ENCODE peak calls at places on chromosomes 3 and 15, in eight cellular contexts. D is thoracic aorta; A is IMR-90; V is GM23248; O is psoas muscle; B is GM12878; Y is lower lobe of right lung; J is CD8-positive, alpha-beta memory T cell. N is an unnamed sample.

GRCh38 chr3:39550343-39550742 is 82.9 kb downstream of the MOBP start:
- DNase-seq in D (no peak), A (no peak), V (no peak), O (no peak), B (no peak), Y (no peak), J (no peak), N (no peak)

GRCh38 chr3:48715179-48715800 is 1.7 kb downstream of the IP6K2 start:
- DNase-seq in D (no peak), A (peak; percentile 69), V (peak; percentile 88), O (no peak), B (no peak), Y (no peak), J (no peak), N (no peak)

GRCh38 chr15:83207622-83208356 is at the start of gene HDGFL3:
- DNase-seq in D (no peak), A (peak; percentile 39), V (peak; percentile 79), O (peak; percentile 62), B (no peak), Y (peak; percentile 71), J (no peak), N (no peak)

GRCh38 chr3:167668651-167669050 is 14.9 kb upstream of the WDR49 start:
- DNase-seq in D (no peak), A (no peak), V (no peak), O (no peak), B (no peak), Y (no peak), J (no peak), N (no peak)

GRCh38 chr3:189927975-189928895 is 192.5 kb downstream of the P3H2 start:
- DNase-seq in D (no peak), A (no peak), V (peak; percentile 12), O (no peak), B (no peak), Y (no peak), J (no peak), N (no peak)

GRCh38 chr15:56215769-56216168 is 27.9 kb downstream of the RFX7 start:
- DNase-seq in D (no peak), A (peak; percentile 88), V (peak; percentile 71), O (no peak), B (no peak), Y (no peak), J (no peak), N (no peak)

GRCh38 chr3:122005033-122005565 is 16.9 kb downstream of the ILDR1 start:
- DNase-seq in D (no peak), A (no peak), V (no peak), O (no peak), B (peak; percentile 74), Y (no peak), J (no peak), N (no peak)

GRCh38 chr15:83745771-83746170 is 91.8 kb downstream of the ADAMTSL3 start:
- DNase-seq in D (no peak), A (no peak), V (no peak), O (no peak), B (no peak), Y (no peak), J (no peak), N (no peak)

GRCh38 chr3:53729130-53729529 is 117.1 kb downstream of the CHDH start:
- DNase-seq in D (no peak), A (no peak), V (peak; percentile 42), O (no peak), B (no peak), Y (no peak), J (no peak), N (no peak)

GRCh38 chr15:59268199-59268979 is 61.7 kb downstream of the LDHAL6B start:
- DNase-seq in D (no peak), A (peak; percentile 70), V (peak; percentile 76), O (no peak), B (no peak), Y (no peak), J (no peak), N (no peak)

GRCh38 chr3:188507244-188507720 is 353.3 kb downstream of the LPP start:
- DNase-seq in D (no peak), A (peak; percentile 97), V (peak; percentile 85), O (no peak), B (no peak), Y (peak; percentile 44), J (no peak), N (no peak)

GRCh38 chr3:35739964-35740527 is 100.7 kb downstream of the ARPP21 start:
- DNase-seq in D (no peak), A (no peak), V (no peak), O (no peak), B (no peak), Y (no peak), J (no peak), N (no peak)

GRCh38 chr3:135214400-135214799 is 419.3 kb downstream of the EPHB1 start:
- DNase-seq in D (no peak), A (no peak), V (no peak), O (no peak), B (no peak), Y (no peak), J (no peak), N (no peak)

GRCh38 chr3:52777959-52778805 is 783 bp downstream of the ITIH1 start:
- DNase-seq in D (peak; percentile 0), A (no peak), V (no peak), O (no peak), B (no peak), Y (peak; percentile 20), J (peak; percentile 24), N (no peak)

GRCh38 chr3:153829596-153830170 is 291.5 kb upstream of the ARHGEF26 start:
- DNase-seq in D (no peak), A (no peak), V (peak; percentile 4), O (no peak), B (no peak), Y (no peak), J (no peak), N (no peak)

GRCh38 chr15:60372223-60372622 is 25.6 kb downstream of the ANXA2 start:
- DNase-seq in D (no peak), A (no peak), V (peak; percentile 52), O (no peak), B (no peak), Y (no peak), J (no peak), N (no peak)

GRCh38 chr15:60372756-60373155 is 25.0 kb downstream of the ANXA2 start:
- DNase-seq in D (no peak), A (no peak), V (peak; percentile 45), O (no peak), B (no peak), Y (no peak), J (no peak), N (no peak)

GRCh38 chr15:60369696-60370095 is 28.1 kb downstream of the ANXA2 start:
- DNase-seq in D (no peak), A (no peak), V (no peak), O (no peak), B (no peak), Y (no peak), J (no peak), N (no peak)

GRCh38 chr15:60370804-60371700 is 26.7 kb downstream of the ANXA2 start:
- DNase-seq in D (peak; percentile 77), A (peak; percentile 99), V (peak; percentile 100), O (peak; percentile 69), B (no peak), Y (no peak), J (no peak), N (no peak)

GRCh38 chr15:60370105-60370803 is 27.5 kb downstream of the ANXA2 start:
- DNase-seq in D (no peak), A (no peak), V (peak; percentile 76), O (no peak), B (no peak), Y (no peak), J (no peak), N (no peak)
- H3K4me1 ChIP-seq in D (peaks cover 71% of the 10 kb centered on the region), A (peaks cover 29% of the 10 kb centered on the region), V (peaks cover 71% of the 10 kb centered on the region), O (peaks cover 52% of the 10 kb centered on the region), B (no peaks in the 10 kb centered on the region), Y (peaks cover 55% of the 10 kb centered on the region), J (no peaks in the 10 kb centered on the region), N (no peaks in the 10 kb centered on the region)

GRCh38 chr3:197244751-197245150 is 53.7 kb downstream of the DLG1 start:
- DNase-seq in D (no peak), A (no peak), V (no peak), O (no peak), B (no peak), Y (no peak), J (no peak), N (no peak)
- H3K9me3 ChIP-seq in D (peaks cover 33% of the 10 kb centered on the region), A (peaks cover 31% of the 10 kb centered on the region), V (peaks cover 15% of the 10 kb centered on the region), O (peaks cover 37% of the 10 kb centered on the region), B (peaks cover 53% of the 10 kb centered on the region), Y (peaks cover 57% of the 10 kb centered on the region), J (peaks cover 28% of the 10 kb centered on the region), N (peaks cover 2% of the 10 kb centered on the region)

GRCh38 chr3:65666426-65667091 is 372.2 kb downstream of the MAGI1 start:
- DNase-seq in D (no peak), A (peak; percentile 61), V (peak; percentile 30), O (no peak), B (no peak), Y (no peak), J (no peak), N (no peak)

GRCh38 chr3:65671004-65671403 is 367.7 kb downstream of the MAGI1 start:
- DNase-seq in D (no peak), A (no peak), V (peak; percentile 15), O (no peak), B (no peak), Y (no peak), J (no peak), N (no peak)

GRCh38 chr3:65672071-65672470 is 366.6 kb downstream of the MAGI1 start:
- DNase-seq in D (no peak), A (no peak), V (no peak), O (no peak), B (no peak), Y (no peak), J (no peak), N (no peak)

GRCh38 chr3:65667963-65668362 is 370.8 kb downstream of the MAGI1 start:
- DNase-seq in D (no peak), A (no peak), V (no peak), O (no peak), B (no peak), Y (no peak), J (no peak), N (no peak)

DNA sequence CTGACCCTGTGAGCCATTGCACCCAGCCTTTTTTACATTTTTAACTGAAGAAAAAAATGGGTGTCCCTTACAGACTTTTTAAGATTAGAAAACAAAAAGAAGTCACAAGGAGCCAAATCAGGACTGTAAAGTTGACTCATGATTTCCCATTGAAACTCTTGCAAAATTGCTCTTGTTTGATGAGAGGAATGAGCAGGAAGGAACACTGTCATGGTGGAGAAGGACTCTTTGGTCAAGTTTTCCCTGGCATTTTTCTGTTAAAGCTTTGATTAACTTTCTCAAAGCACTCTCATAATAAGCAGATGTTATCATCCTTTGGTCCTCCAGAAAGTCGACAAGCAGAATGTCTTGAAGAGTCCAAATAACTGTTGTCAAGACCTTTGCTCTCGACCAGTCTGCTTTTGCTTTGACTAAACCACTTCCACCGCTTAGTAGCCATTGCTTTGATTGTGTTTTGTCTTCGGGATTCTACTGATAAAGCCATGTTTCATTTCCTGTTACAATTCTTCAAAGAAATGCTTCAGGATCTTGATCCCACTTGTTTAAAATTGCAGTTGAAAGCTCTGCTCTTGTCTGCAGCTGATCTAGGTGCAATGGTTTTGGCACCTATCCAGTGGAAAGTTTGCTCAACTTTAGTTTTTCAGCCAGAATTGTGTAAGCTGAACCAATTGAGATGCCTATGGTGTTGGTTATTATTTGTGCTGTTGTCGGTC is 369.4 kb downstream of the MAGI1 start:
- DNase-seq in D (no peak), A (peak; percentile 64), V (peak; percentile 42), O (no peak), B (no peak), Y (no peak), J (no peak), N (no peak)
- H3K27ac ChIP-seq in D (no peak overlapping the region), A (no peak overlapping the region), V (no peak overlapping the region), O (no peak overlapping the region), B (no peak overlapping the region), Y (no peak overlapping the region), J (no peak overlapping the region), N (no peak overlapping the region)

GRCh38 chr3:57288403-57288802 is 4.1 kb downstream of the ASB14 start:
- DNase-seq in D (no peak), A (no peak), V (no peak), O (no peak), B (no peak), Y (no peak), J (no peak), N (no peak)
- H3K4me1 ChIP-seq in D (no peaks in the 10 kb centered on the region), A (no peaks in the 10 kb centered on the region), V (no peaks in the 10 kb centered on the region), O (peaks cover 7% of the 10 kb centered on the region), B (no peaks in the 10 kb centered on the region), Y (no peaks in the 10 kb centered on the region), J (no peaks in the 10 kb centered on the region), N (no peaks in the 10 kb centered on the region)

N was measured in iPS DF 6.9.